ENCODE peak calls at places on chromosome 12, in four cellular contexts. J is GM12878, F is cardiac muscle cell, N is cardiac fibroblast. V is an unnamed sample.

GRCh38 chr12:116153096-116153495 is 124.4 kb downstream of the MED13L start:
- DNase-seq in J (no peak), F (no peak), N (no peak), V (no peak)

GRCh38 chr12:94262228-94263010 is 114.0 kb downstream of the PLXNC1 start:
- DNase-seq in F (peak), N (peak), J (no peak), V (no peak)

GRCh38 chr12:90262261-90262660 is 553.6 kb upstream of the ATP2B1 start:
- DNase-seq in N (peak), J (no peak), F (no peak), V (no peak)

GRCh38 chr12:47270782-47271664 is 191.3 kb upstream of the AMIGO2 start:
- DNase-seq in N (peak), F (no peak), J (no peak), V (no peak)

GRCh38 chr12:90953956-90954421 is 987 bp downstream of the CCER1 start:
- DNase-seq in F (no peak), N (peak), J (no peak), V (no peak)

GRCh38 chr12:122306407-122306806 is 40.1 kb upstream of the VPS33A start:
- DNase-seq in N (no peak), J (no peak), F (no peak), V (no peak)

GRCh38 chr12:121917950-121918678 is at the start of gene CFAP251:
- DNase-seq in F (peak), J (peak), N (peak), V (peak)

GRCh38 chr12:18849080-18849479 is 111.2 kb downstream of the CAPZA3 start:
- DNase-seq in J (no peak), N (peak), F (no peak), V (no peak)

GRCh38 chr12:104752016-104752415 is 206.1 kb downstream of the SLC41A2 start:
- DNase-seq in N (no peak), J (no peak), F (no peak), V (no peak)

GRCh38 chr12:103986823-103987222 is 21.2 kb downstream of the TDG start:
- DNase-seq in J (no peak), F (no peak), N (peak), V (no peak)

GRCh38 chr12:45355750-45356149 is 139.9 kb downstream of the ANO6 start:
- DNase-seq in J (no peak), F (no peak), N (no peak), V (no peak)

GRCh38 chr12:130357241-130357640 is 19.6 kb downstream of the PIWIL1 start:
- DNase-seq in J (no peak), N (no peak), F (no peak), V (no peak)

GRCh38 chr12:120228041-120228290 is 27.1 kb upstream of the RPLP0 start:
- DNase-seq in F (no peak), J (no peak), N (no peak), V (no peak)

GRCh38 chr12:12327802-12328201 is 22.2 kb downstream of the MANSC1 start:
- DNase-seq in F (peak), J (peak), N (peak), V (no peak)

GRCh38 chr12:76688001-76688400 is 75.9 kb upstream of the ZDHHC17 start:
- DNase-seq in N (peak), J (no peak), F (no peak), V (no peak)

GRCh38 chr12:124385219-124385969 is 90.5 kb downstream of the RFLNA start:
- DNase-seq in F (no peak), J (no peak), N (peak), V (no peak)

GRCh38 chr12:116427200-116427932 is 131.8 kb upstream of the MAP1LC3B2 start:
- DNase-seq in J (no peak), N (no peak), F (peak), V (no peak)

GRCh38 chr12:108193922-108194321 is 64.8 kb downstream of the WSCD2 start:
- DNase-seq in J (no peak), N (peak), F (peak), V (no peak)

GRCh38 chr12:131222271-131223139 is 268.8 kb downstream of the ADGRD1 start:
- DNase-seq in F (no peak), N (no peak), J (peak), V (no peak)

DNA sequence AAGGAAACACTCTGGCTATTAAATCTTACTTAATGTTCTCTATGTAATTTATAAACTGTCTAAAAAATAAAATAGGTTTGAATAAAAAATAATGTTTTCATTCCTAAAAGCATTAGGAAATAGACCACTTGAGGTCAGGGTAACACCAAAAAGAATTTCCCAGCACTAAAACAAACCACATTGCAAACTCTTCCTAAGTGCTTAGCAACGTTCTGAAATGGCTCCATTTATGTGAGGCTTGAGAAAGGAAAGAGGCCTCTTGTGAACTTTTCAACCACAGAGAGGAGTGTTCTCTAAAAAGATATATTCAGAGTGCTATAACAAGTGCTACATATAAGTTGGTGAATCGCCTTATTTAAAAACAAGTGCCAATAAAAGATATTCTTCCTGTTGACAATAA is 42.7 kb downstream of the ALX1 start:
- DNase-seq in F (peak), N (peak), J (no peak), V (no peak)
- TF ChIP-seq CTCF in F (no peak), N (no peak), J (no peak), V (no peak)

GRCh38 chr12:50061172-50061571 is 3.8 kb downstream of the ASIC1 start:
- DNase-seq in F (no peak), J (no peak), N (no peak), V (no peak)

GRCh38 chr12:50058743-50059312 is 1.4 kb downstream of the ASIC1 start:
- DNase-seq in J (no peak), N (no peak), F (no peak), V (no peak)

GRCh38 chr12:50057896-50058670 is 687 bp downstream of the ASIC1 start:
- DNase-seq in N (no peak), F (no peak), J (no peak), V (no peak)

GRCh38 chr12:50059440-50060119 is 2.2 kb downstream of the ASIC1 start:
- DNase-seq in N (no peak), J (no peak), F (no peak), V (no peak)

GRCh38 chr12:50060120-50060468 is 2.7 kb downstream of the ASIC1 start:
- DNase-seq in N (no peak), F (no peak), J (no peak), V (no peak)
- H3K4me3 ChIP-seq in N (no peak), F (no peak), J (no peak), V (no peak)

DNA sequence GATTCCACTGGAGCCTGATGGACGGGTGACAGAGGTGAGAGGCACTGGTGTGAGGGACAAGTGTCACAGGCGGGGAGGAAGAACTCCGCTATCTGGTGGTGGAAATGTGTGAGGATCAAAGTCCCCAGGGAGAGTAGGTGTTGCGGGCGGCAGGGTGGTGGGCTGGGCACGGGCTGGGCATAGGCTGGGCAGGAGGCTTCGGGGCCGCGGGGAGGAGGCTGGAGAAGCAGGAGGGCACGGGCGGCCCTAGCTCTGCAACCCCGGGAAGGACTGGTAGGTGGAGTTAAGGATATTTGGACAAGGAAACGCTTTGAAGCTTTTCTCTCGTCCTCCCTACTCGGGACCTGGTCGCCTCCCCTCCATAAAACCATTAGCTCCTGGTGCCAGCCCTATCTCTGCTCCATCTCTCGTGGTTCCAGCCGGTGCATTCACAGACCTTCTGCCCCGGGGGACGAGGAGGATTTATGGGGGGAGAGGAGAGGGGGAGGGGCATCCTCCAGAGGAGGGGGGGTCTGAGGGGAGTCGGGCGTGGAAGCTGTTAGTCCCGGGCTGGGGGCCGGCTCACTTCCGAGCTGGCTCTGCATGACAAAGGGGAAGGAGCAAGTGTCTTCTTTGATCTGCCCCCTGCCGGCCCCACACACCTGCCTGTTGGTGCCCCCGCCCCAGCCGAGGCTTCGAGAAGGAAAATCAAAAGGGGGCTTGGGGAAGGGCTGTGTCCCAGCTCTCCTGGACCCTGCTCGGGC is 478 bp downstream of the WNT5B start:
- DNase-seq in J (no peak), N (no peak), F (peak), V (no peak)
- TF ChIP-seq CTCF in J (peak), N (peak), F (no peak), V (no peak)

DNA sequence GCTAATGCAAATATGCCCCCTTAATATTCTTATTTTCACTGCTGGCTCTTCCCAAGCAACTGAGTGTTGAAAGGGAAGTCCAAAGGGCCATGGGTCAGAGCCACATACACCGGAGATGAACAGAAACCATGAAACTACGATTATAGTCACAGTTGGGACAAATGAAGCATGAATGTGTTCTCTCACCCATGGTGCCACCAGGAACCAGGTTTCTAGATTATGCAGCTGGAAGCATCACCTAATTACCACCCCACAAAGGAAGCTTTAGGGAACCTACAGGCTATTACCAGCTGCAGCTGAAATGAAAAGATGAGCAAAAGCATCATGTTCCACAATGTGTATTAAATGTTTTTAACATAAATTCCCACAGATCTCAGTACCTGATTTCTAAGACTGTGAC is 15.4 kb downstream of the TMTC1 start:
- DNase-seq in J (no peak), F (no peak), N (no peak), V (no peak)
- H3K4me3 ChIP-seq in J (no peak), F (no peak), N (no peak), V (no peak)

GRCh38 chr12:30989754-30990153 is 63.2 kb downstream of the TSPAN11 start:
- DNase-seq in N (no peak), F (peak), J (no peak), V (peak)
- TF ChIP-seq CTCF in N (peak), F (peak), J (peak), V (peak)

DNA sequence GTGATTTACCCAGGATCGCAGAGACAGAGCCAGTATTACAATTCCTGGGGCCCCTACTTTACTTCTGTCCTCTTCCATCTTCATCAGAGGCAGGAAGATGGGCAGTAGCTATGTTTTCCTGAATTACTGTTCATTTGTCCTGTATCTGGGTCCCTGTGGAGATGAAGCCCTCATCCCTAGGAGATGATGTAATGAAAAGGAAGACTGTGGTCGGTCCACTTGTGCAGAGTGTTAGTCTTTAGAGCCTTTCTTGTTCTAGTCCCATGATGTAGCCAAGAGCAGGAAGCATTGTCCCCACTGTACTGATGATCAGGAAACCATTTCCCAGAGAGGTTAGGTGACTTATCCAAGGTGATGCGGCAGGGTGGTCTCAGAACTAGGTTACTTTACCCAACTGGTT is 2.6 kb downstream of the CD9 start:
- DNase-seq in F (no peak), N (no peak), J (no peak), V (no peak)
- H3K4me3 ChIP-seq in F (no peak), N (no peak), J (no peak), V (no peak)

GRCh38 chr12:14993117-14993516 is 20.3 kb downstream of the PDE6H start:
- DNase-seq in J (no peak), F (no peak), N (peak), V (no peak)

GRCh38 chr12:14993537-14994266 is 20.9 kb downstream of the PDE6H start:
- DNase-seq in J (no peak), N (peak), F (no peak), V (no peak)

GRCh38 chr12:14997998-14998397 is 25.2 kb downstream of the PDE6H start:
- DNase-seq in F (no peak), N (no peak), J (no peak), V (no peak)

GRCh38 chr12:14994610-14995009 is 21.8 kb downstream of the PDE6H start:
- DNase-seq in J (no peak), F (no peak), N (no peak), V (no peak)

DNA sequence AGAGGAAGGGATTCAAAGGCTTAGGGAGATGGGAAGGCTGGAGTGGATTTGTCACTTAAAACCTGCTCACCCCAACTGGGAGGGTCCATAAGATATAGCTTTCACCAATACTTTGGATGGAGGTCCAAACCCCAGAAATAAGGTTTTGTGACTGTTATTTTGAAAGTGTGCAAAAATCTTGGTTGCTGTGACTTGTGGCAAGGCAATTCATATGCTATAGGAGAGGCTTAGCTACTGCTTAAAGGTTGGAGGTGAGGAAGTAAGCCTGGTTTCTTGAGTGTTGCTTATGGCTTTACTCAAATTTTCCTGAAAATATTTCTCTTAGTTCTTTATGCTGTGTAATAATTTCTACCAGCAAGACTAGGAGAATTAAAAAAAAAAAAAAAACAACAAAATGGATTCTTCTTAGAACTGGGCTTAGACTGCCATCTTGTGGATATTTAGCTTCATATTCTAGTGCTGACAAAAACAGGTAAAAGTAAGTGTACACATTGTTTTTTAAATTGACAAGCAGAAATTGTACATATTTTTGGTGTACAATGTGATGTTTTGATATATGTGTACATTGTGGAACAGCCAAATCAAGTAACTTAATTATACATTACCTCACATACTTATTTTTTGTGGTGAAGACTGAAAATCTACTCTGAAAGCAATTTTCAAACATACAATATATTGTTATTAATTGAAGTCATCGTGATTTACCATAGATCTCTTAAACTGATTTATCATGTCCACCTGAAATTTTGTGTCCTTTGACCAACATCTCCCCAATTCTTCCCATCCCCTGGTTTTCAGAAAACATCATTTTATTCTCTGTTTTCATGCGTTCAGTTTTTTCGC is 23.0 kb downstream of the PDE6H start:
- DNase-seq in N (peak), F (peak), J (peak), V (peak)
- TF ChIP-seq CTCF in N (peak), F (peak), J (peak), V (peak)

DNA sequence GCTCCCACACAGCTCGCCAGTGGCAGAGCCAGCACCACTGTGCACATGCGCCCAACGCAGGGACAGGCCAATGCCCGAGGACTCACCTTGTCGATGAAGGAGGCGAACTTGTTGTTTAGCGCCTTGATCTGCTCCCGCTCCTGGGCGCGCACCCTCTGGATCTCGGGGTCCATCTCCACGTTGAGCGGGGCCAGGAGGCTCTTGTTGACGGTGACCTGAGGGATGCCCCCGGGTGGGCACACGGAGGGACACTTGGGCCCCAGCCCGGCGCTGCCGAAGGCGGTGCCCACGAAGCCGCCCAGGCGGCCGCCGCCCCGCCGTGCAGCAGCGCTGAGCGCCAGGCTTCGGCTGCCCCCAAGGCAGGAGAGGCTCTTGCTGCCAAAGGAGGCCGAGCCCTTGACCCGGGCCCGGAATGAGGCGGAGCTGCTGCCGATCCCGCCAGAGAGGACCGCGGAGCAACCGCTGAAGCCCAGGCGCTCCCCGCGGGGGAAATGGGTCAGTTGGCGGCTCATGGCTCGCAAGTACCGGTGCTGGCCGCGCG is at the start of gene KRT72:
- DNase-seq in J (no peak), F (no peak), N (no peak), V (no peak)
- H3K4me3 ChIP-seq in J (no peak), F (no peak), N (no peak), V (no peak)